ENCODE peak calls at places on chromosomes 4 and X, in nine cellular contexts. Z is EH; J is activated CD4-positive, alpha-beta T cell treated with anti-CD3 and anti-CD28 coated beads for 36 hours; M is AG04449; S is esophagus squamous epithelium; G is colonic mucosa; F is fibroblast of the conjunctiva; D is DMS 273 treated with DMSO at 0.1 percent for 48 hours; Q is astrocyte of the hippocampus. L is an unnamed sample.
A peak's percentile ranks its signal among the peaks of the same experiment; 100 is the strongest.

GRCh38 chrX:65813245-65813644 is 145.8 kb downstream of the MSN start:
- DNase-seq in M (no peak), F (no peak), Z (no peak), G (no peak), Q (no peak), D (no peak), S (no peak), J (no peak), L (no peak)

GRCh38 chrX:67724359-67725110 is 180.7 kb downstream of the AR start:
- DNase-seq in D (no peak), G (no peak), S (no peak), J (no peak), M (no peak), Q (no peak), F (peak; percentile 14), Z (no peak), L (no peak)

GRCh38 chrX:51894697-51895336 is 1.4 kb downstream of the MAGED1 start:
- DNase-seq in M (no peak), F (no peak), J (peak; percentile 19), Z (peak; percentile 56), Q (peak; percentile 46), D (no peak), G (peak; percentile 25), S (no peak), L (no peak)

GRCh38 chrX:132216806-132217202 is 2.4 kb downstream of the RAP2C start:
- DNase-seq in G (no peak), Q (peak; percentile 38), J (peak; percentile 32), F (no peak), Z (peak; percentile 43), D (no peak), M (no peak), S (no peak), L (peak; percentile 71)

GRCh38 chr4:1685604-1686150 is 1.6 kb upstream of the FAM53A start:
- DNase-seq in J (no peak), F (no peak), S (no peak), D (no peak), G (no peak), Z (no peak), M (no peak), Q (no peak), L (no peak)

GRCh38 chrX:10582945-10583344 is 37.4 kb downstream of the MID1 start:
- DNase-seq in M (peak; percentile 26), S (no peak), Q (peak; percentile 20), J (no peak), F (peak; percentile 28), Z (peak; percentile 67), D (no peak), G (no peak), L (peak; percentile 65)

GRCh38 chrX:13716905-13717304 is 17.5 kb downstream of the TRAPPC2 start:
- DNase-seq in G (no peak), S (no peak), Q (no peak), Z (no peak), M (no peak), J (peak; percentile 18), D (no peak), F (no peak), L (no peak)

GRCh38 chr4:55819634-55820033 is at the start of gene EXOC1L:
- DNase-seq in M (no peak), D (no peak), Z (no peak), G (no peak), F (no peak), S (no peak), Q (peak; percentile 72), J (peak; percentile 16), L (peak; percentile 18)

GRCh38 chrX:119292445-119292844 is 56.4 kb downstream of the PGRMC1 start:
- DNase-seq in S (no peak), Z (peak; percentile 9), F (no peak), M (no peak), G (no peak), Q (no peak), D (no peak), J (no peak), L (peak; percentile 36)

GRCh38 chrX:103782640-103783039 is 6.0 kb downstream of the PLP1 start:
- DNase-seq in Z (no peak), G (no peak), S (no peak), D (no peak), Q (no peak), J (no peak), M (no peak), F (no peak), L (no peak)

GRCh38 chrX:151697537-151697936 is 2.3 kb downstream of the PRRG3 start:
- DNase-seq in M (peak; percentile 37), D (peak; percentile 54), G (no peak), F (peak; percentile 83), Q (no peak), S (no peak), J (no peak), Z (peak; percentile 67), L (peak; percentile 37)

GRCh38 chr4:151358266-151358665 is 32.9 kb upstream of the SH3D19 start:
- DNase-seq in F (no peak), M (no peak), Z (no peak), J (no peak), D (no peak), S (no peak), G (no peak), Q (peak; percentile 8), L (no peak)

GRCh38 chr4:140238353-140239041 is 84.5 kb upstream of the MAML3 start:
- DNase-seq in S (peak; percentile 18), J (no peak), M (no peak), Q (peak; percentile 67), Z (peak; percentile 85), G (peak; percentile 91), D (peak; percentile 86), F (peak; percentile 95), L (peak; percentile 27)

GRCh38 chr4:41369680-41370079 is 113.0 kb downstream of the UCHL1 start:
- DNase-seq in D (no peak), J (no peak), Z (no peak), F (no peak), S (no peak), G (no peak), Q (peak; percentile 88), M (no peak), L (peak; percentile 77)

GRCh38 chrX:155662297-155662696 is 49.5 kb upstream of the TMLHE start:
- DNase-seq in J (no peak), S (no peak), D (no peak), Q (no peak), F (no peak), G (no peak), M (no peak), Z (peak; percentile 11), L (no peak)

GRCh38 chr4:168514249-168514852 is 17.5 kb downstream of the PALLD start:
- DNase-seq in Z (peak; percentile 54), F (peak; percentile 23), G (no peak), D (no peak), M (no peak), S (no peak), Q (peak; percentile 53), J (no peak), L (peak; percentile 52)

GRCh38 chr4:90292438-90292837 is 165.2 kb downstream of the CCSER1 start:
- DNase-seq in F (no peak), S (no peak), J (no peak), G (no peak), M (no peak), Q (no peak), Z (no peak), D (no peak), L (no peak)

GRCh38 chr4:87465739-87466366 is 43.5 kb downstream of the NUDT9 start:
- DNase-seq in D (no peak), F (peak; percentile 43), G (no peak), J (no peak), Z (peak; percentile 58), M (peak; percentile 23), S (no peak), Q (peak; percentile 63), L (peak; percentile 37)

GRCh38 chr4:89056953-89057398 is at the start of gene FAM13A:
- DNase-seq in Z (peak; percentile 95), M (peak; percentile 91), S (peak; percentile 3), G (peak; percentile 81), J (peak; percentile 15), D (peak; percentile 95), F (peak; percentile 99), Q (peak; percentile 96), L (peak; percentile 93)

GRCh38 chrX:135516376-135516775 is 4.1 kb upstream of the INTS6L start:
- DNase-seq in J (peak; percentile 8), Q (no peak), F (no peak), D (no peak), S (no peak), M (no peak), G (no peak), Z (no peak), L (no peak)

GRCh38 chrX:18461431-18461830 is 36.0 kb downstream of the CDKL5 start:
- DNase-seq in D (no peak), Z (no peak), G (no peak), J (no peak), Q (no peak), M (no peak), F (no peak), S (no peak), L (no peak)

GRCh38 chr4:7901274-7901845 is 38.3 kb downstream of the AFAP1 start:
- DNase-seq in D (no peak), G (no peak), F (no peak), Q (no peak), S (no peak), M (no peak), J (no peak), Z (no peak), L (no peak)

GRCh38 chrX:85836868-85837267 is 210.5 kb downstream of the CHM start:
- DNase-seq in D (peak; percentile 88), Z (peak; percentile 2), Q (peak; percentile 18), F (peak; percentile 6), J (no peak), M (peak; percentile 0), S (no peak), G (no peak), L (peak; percentile 28)